ENCODE peak calls at places on chromosomes 12 and 14, in six cellular contexts. One of them, this sample, is unnamed.

GRCh38 chr14:92704036-92704804 is 44.2 kb downstream of the LGMN start:
- DNase-seq in body of pancreas: no peak
- DNase-seq in adrenal gland: no peak
- DNase-seq in fibroblast of lung: no peak
- DNase-seq in tibial artery: peak
- DNase-seq in PC-9: no peak
- DNase-seq in this sample: no peak

GRCh38 chr12:34396861-34397590 is 374.7 kb downstream of the ALG10 start:
- DNase-seq in fibroblast of lung: no peak
- DNase-seq in adrenal gland: peak
- DNase-seq in body of pancreas: peak
- DNase-seq in PC-9: peak
- DNase-seq in tibial artery: peak
- DNase-seq in this sample: no peak

GRCh38 chr14:61558271-61558670 is 137.0 kb upstream of the HIF1A start:
- DNase-seq in body of pancreas: no peak
- DNase-seq in adrenal gland: no peak
- DNase-seq in PC-9: no peak
- DNase-seq in tibial artery: no peak
- DNase-seq in fibroblast of lung: no peak
- DNase-seq in this sample: no peak

GRCh38 chr12:601976-602699 is 61.1 kb downstream of the NINJ2 start:
- DNase-seq in PC-9: no peak
- DNase-seq in fibroblast of lung: no peak
- DNase-seq in adrenal gland: no peak
- DNase-seq in body of pancreas: no peak
- DNase-seq in tibial artery: peak
- DNase-seq in this sample: no peak

GRCh38 chr14:24238123-24238522 is 4.3 kb downstream of the TINF2 start:
- DNase-seq in PC-9: no peak
- DNase-seq in body of pancreas: no peak
- DNase-seq in tibial artery: peak
- DNase-seq in fibroblast of lung: no peak
- DNase-seq in adrenal gland: peak
- DNase-seq in this sample: no peak

GRCh38 chr12:109477185-109477962 is at the start of the genes KCTD10 and UBE3B:
- DNase-seq in body of pancreas: peak
- DNase-seq in tibial artery: peak
- DNase-seq in PC-9: peak
- DNase-seq in adrenal gland: peak
- DNase-seq in fibroblast of lung: peak
- DNase-seq in this sample: peak

GRCh38 chr12:32031109-32031508 is 71.9 kb downstream of the RESF1 start:
- DNase-seq in tibial artery: no peak
- DNase-seq in adrenal gland: peak
- DNase-seq in fibroblast of lung: no peak
- DNase-seq in PC-9: no peak
- DNase-seq in body of pancreas: no peak
- DNase-seq in this sample: no peak

GRCh38 chr14:100153560-100153959 is 5.9 kb downstream of the DEGS2 start:
- DNase-seq in body of pancreas: no peak
- DNase-seq in fibroblast of lung: no peak
- DNase-seq in adrenal gland: no peak
- DNase-seq in tibial artery: no peak
- DNase-seq in PC-9: no peak
- DNase-seq in this sample: no peak

GRCh38 chr12:63276537-63277365 is 125.8 kb upstream of the AVPR1A start:
- DNase-seq in fibroblast of lung: peak
- DNase-seq in adrenal gland: peak
- DNase-seq in tibial artery: no peak
- DNase-seq in PC-9: peak
- DNase-seq in body of pancreas: peak
- DNase-seq in this sample: peak

GRCh38 chr12:88932457-88932856 is 352.2 kb upstream of the KITLG start:
- DNase-seq in adrenal gland: no peak
- DNase-seq in body of pancreas: no peak
- DNase-seq in tibial artery: no peak
- DNase-seq in PC-9: no peak
- DNase-seq in fibroblast of lung: no peak
- DNase-seq in this sample: no peak

GRCh38 chr14:80426686-80427085 is 215.4 kb upstream of the DIO2 start:
- DNase-seq in body of pancreas: no peak
- DNase-seq in tibial artery: no peak
- DNase-seq in PC-9: no peak
- DNase-seq in fibroblast of lung: peak
- DNase-seq in adrenal gland: no peak
- DNase-seq in this sample: no peak

GRCh38 chr14:22532345-22533056 is 56.5 kb downstream of the DAD1 start:
- DNase-seq in body of pancreas: no peak
- DNase-seq in tibial artery: no peak
- DNase-seq in PC-9: no peak
- DNase-seq in adrenal gland: no peak
- DNase-seq in fibroblast of lung: peak
- DNase-seq in this sample: no peak
- H3K4me3 ChIP-seq in body of pancreas: no peak
- H3K4me3 ChIP-seq in tibial artery: no peak
- H3K4me3 ChIP-seq in PC-9: no peak
- H3K4me3 ChIP-seq in adrenal gland: no peak
- H3K4me3 ChIP-seq in fibroblast of lung: no peak
- H3K4me3 ChIP-seq in this sample: no peak

GRCh38 chr12:117045998-117046374 is 53.2 kb downstream of the TESC start:
- DNase-seq in tibial artery: no peak
- DNase-seq in fibroblast of lung: no peak
- DNase-seq in PC-9: no peak
- DNase-seq in adrenal gland: no peak
- DNase-seq in body of pancreas: no peak
- DNase-seq in this sample: no peak
- TF ChIP-seq CTCF in tibial artery: no peak
- TF ChIP-seq CTCF in fibroblast of lung: no peak
- TF ChIP-seq CTCF in PC-9: no peak
- TF ChIP-seq CTCF in adrenal gland: no peak
- TF ChIP-seq CTCF in body of pancreas: no peak
- TF ChIP-seq CTCF in this sample: peak

GRCh38 chr14:28754209-28754985 is 12.2 kb upstream of the FOXG1 start:
- DNase-seq in PC-9: peak
- DNase-seq in adrenal gland: peak
- DNase-seq in tibial artery: no peak
- DNase-seq in fibroblast of lung: peak
- DNase-seq in body of pancreas: peak
- DNase-seq in this sample: peak
- H3K4me3 ChIP-seq in PC-9: no peak
- H3K4me3 ChIP-seq in adrenal gland: no peak
- H3K4me3 ChIP-seq in tibial artery: no peak
- H3K4me3 ChIP-seq in fibroblast of lung: no peak
- H3K4me3 ChIP-seq in body of pancreas: no peak
- H3K4me3 ChIP-seq in this sample: no peak

DNA sequence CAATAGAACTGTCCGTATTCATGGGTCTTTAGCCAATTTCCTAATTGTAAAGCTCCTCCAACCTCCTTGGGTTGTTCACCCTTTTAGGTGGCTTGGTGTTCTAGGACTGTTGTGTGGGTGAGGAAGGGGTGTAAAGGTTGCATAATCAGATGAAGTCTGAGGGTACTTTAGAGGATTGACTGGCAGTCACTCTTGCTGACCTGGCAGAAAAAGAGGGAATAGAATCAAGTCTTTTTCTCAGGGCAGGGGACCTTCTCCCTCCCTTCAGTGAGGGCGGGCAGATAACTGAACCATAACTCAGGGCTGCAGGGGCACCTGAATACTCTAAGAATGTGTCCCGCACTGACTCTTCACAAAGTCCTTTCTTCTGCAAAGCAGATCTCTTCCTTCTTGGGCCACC is 436.2 kb downstream of the CCDC91 start:
- DNase-seq in fibroblast of lung: no peak
- DNase-seq in tibial artery: no peak
- DNase-seq in PC-9: no peak
- DNase-seq in adrenal gland: no peak
- DNase-seq in body of pancreas: no peak
- DNase-seq in this sample: no peak
- TF ChIP-seq CTCF in fibroblast of lung: no peak
- TF ChIP-seq CTCF in tibial artery: no peak
- TF ChIP-seq CTCF in PC-9: no peak
- TF ChIP-seq CTCF in adrenal gland: no peak
- TF ChIP-seq CTCF in body of pancreas: no peak
- TF ChIP-seq CTCF in this sample: no peak

GRCh38 chr12:1750300-1750699 is 59.4 kb downstream of the ADIPOR2 start:
- DNase-seq in body of pancreas: no peak
- DNase-seq in adrenal gland: no peak
- DNase-seq in PC-9: no peak
- DNase-seq in fibroblast of lung: no peak
- DNase-seq in tibial artery: no peak
- DNase-seq in this sample: no peak

GRCh38 chr12:1747609-1748008 is 56.7 kb downstream of the ADIPOR2 start:
- DNase-seq in PC-9: no peak
- DNase-seq in adrenal gland: no peak
- DNase-seq in tibial artery: no peak
- DNase-seq in fibroblast of lung: no peak
- DNase-seq in body of pancreas: no peak
- DNase-seq in this sample: no peak

GRCh38 chr12:1744932-1745331 is 54.1 kb downstream of the ADIPOR2 start:
- DNase-seq in PC-9: no peak
- DNase-seq in body of pancreas: no peak
- DNase-seq in tibial artery: no peak
- DNase-seq in fibroblast of lung: no peak
- DNase-seq in adrenal gland: no peak
- DNase-seq in this sample: no peak

DNA sequence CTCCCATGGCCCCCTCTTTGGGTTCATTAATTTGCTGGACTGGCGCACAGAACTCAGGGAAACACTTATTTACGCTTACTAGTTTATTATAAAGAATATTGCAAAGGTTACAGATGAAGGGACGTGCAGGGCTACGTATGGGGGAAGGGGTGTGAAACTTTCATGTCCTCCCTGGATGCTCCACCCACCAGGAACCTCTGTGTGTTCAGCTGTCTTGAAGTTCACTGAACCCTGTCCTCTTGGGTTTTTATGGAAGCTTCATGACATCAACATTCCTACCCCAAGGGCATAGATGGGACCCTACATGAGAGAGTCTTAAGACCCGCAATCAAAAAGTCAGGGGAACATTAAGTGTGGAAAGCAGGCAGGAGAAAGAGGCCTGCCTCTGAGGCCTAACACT is 58.1 kb downstream of the ADIPOR2 start:
- DNase-seq in PC-9: no peak
- DNase-seq in adrenal gland: no peak
- DNase-seq in tibial artery: no peak
- DNase-seq in body of pancreas: no peak
- DNase-seq in fibroblast of lung: no peak
- DNase-seq in this sample: no peak
- H3K4me3 ChIP-seq in PC-9: no peak
- H3K4me3 ChIP-seq in adrenal gland: no peak
- H3K4me3 ChIP-seq in tibial artery: no peak
- H3K4me3 ChIP-seq in body of pancreas: no peak
- H3K4me3 ChIP-seq in fibroblast of lung: no peak
- H3K4me3 ChIP-seq in this sample: no peak

GRCh38 chr12:100348657-100349454 is 8.0 kb upstream of the SLC17A8 start:
- DNase-seq in body of pancreas: no peak
- DNase-seq in tibial artery: no peak
- DNase-seq in fibroblast of lung: peak
- DNase-seq in adrenal gland: no peak
- DNase-seq in PC-9: no peak
- DNase-seq in this sample: peak
- TF ChIP-seq CTCF in body of pancreas: peak
- TF ChIP-seq CTCF in tibial artery: no peak
- TF ChIP-seq CTCF in fibroblast of lung: peak
- TF ChIP-seq CTCF in adrenal gland: peak
- TF ChIP-seq CTCF in PC-9: peak
- TF ChIP-seq CTCF in this sample: peak

DNA sequence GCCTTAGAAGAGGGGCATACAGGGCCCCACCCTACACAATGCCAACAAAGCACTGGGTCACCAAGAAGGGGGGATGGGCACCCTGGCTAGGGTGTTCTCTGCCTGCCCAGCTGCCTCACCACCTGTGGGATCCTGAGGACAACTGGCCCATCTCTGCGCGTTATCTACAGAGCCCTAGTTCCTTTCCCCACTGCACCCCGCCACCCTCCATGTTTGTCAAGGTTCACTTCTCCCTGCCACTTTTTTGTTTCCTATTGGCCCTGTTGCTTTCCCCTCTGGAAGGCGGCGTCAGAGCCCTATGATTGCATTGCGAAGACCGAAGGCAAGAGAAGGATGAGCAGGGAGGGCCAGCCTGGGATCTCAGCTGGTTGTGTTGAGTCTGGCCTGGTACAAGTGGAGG is 1.6 kb downstream of the SLC48A1 start:
- DNase-seq in PC-9: no peak
- DNase-seq in adrenal gland: no peak
- DNase-seq in body of pancreas: no peak
- DNase-seq in fibroblast of lung: no peak
- DNase-seq in tibial artery: no peak
- DNase-seq in this sample: no peak
- H3K4me3 ChIP-seq in PC-9: peak
- H3K4me3 ChIP-seq in adrenal gland: no peak
- H3K4me3 ChIP-seq in body of pancreas: no peak
- H3K4me3 ChIP-seq in fibroblast of lung: no peak
- H3K4me3 ChIP-seq in tibial artery: no peak
- H3K4me3 ChIP-seq in this sample: no peak